ENCODE peak calls at places on chromosomes 11 and 22, in four cellular contexts. J, W, B and X are unnamed samples.

GRCh38 chr11:17986007-17986710 is 26.7 kb downstream of the SERGEF start:
- DNase-seq in J (peak), W (no peak), B (no peak), X (no peak)

GRCh38 chr22:24803064-24803542 is 2.9 kb upstream of the SGSM1 start:
- DNase-seq in J (peak), W (peak), B (peak), X (no peak)

GRCh38 chr11:85791326-85791990 is 19.5 kb downstream of the SYTL2 start:
- DNase-seq in J (no peak), W (no peak), B (no peak), X (no peak)

GRCh38 chr11:67539588-67539987 is 16.3 kb upstream of the CABP2 start:
- DNase-seq in J (no peak), W (no peak), B (no peak), X (no peak)

GRCh38 chr11:2293396-2294339 is 8.1 kb downstream of the C11orf21 start:
- DNase-seq in J (peak), W (peak), B (no peak), X (no peak)

GRCh38 chr11:469684-470667 is 19.9 kb downstream of the PTDSS2 start:
- DNase-seq in J (no peak), W (no peak), B (no peak), X (peak)

GRCh38 chr11:107014871-107015270 is 3.4 kb downstream of the GUCY1A2 start:
- DNase-seq in J (no peak), W (no peak), B (no peak), X (no peak)

GRCh38 chr11:115226556-115226955 is 277.7 kb downstream of the CADM1 start:
- DNase-seq in J (no peak), W (no peak), B (no peak), X (no peak)

GRCh38 chr11:128956401-128957203 is 13.9 kb upstream of the TP53AIP1 start:
- DNase-seq in J (no peak), W (peak), B (peak), X (peak)

GRCh38 chr11:90587896-90588295 is 365.0 kb upstream of the CHORDC1 start:
- DNase-seq in J (no peak), W (no peak), B (no peak), X (no peak)

GRCh38 chr11:61828629-61829407 is 718 bp downstream of the FADS2 start:
- DNase-seq in J (peak), W (peak), B (peak), X (peak)

GRCh38 chr11:72932132-72932570 is 117.9 kb downstream of the ATG16L2 start:
- DNase-seq in J (no peak), W (no peak), B (no peak), X (no peak)

GRCh38 chr11:117023178-117023577 is 75.0 kb downstream of the SIK3 start:
- DNase-seq in J (no peak), W (no peak), B (no peak), X (no peak)

GRCh38 chr22:26642465-26643367 is 14.7 kb upstream of the MIAT start:
- DNase-seq in J (no peak), W (peak), B (no peak), X (no peak)

GRCh38 chr11:47004595-47005033 is 68.1 kb downstream of the CSTPP1 start:
- DNase-seq in J (no peak), W (peak), B (no peak), X (peak)

GRCh38 chr11:128448487-128448886 is 138.9 kb downstream of the ETS1 start:
- DNase-seq in J (no peak), W (no peak), B (no peak), X (peak)

GRCh38 chr11:17734418-17734911 is at the start of gene KCNC1:
- DNase-seq in J (peak), W (peak), B (peak), X (peak)

GRCh38 chr11:112554586-112554985 is 293.9 kb upstream of the PLET1 start:
- DNase-seq in J (no peak), W (no peak), B (no peak), X (no peak)

GRCh38 chr11:16606784-16607674 is 131.4 kb upstream of the C11orf58 start:
- DNase-seq in J (peak), W (no peak), B (peak), X (peak)

GRCh38 chr22:47065756-47066615 is 303.5 kb downstream of the TBC1D22A start:
- DNase-seq in J (peak), W (no peak), B (no peak), X (no peak)

GRCh38 chr22:50098052-50098451 is 8.2 kb downstream of the MOV10L1 start:
- DNase-seq in J (no peak), W (no peak), B (no peak), X (no peak)